ENCODE peak calls at places on chromosomes 11 and 22, in seven cellular contexts. One of them, this sample, is unnamed. For H3K9me3 and H3K27me3, the result is how much of the 10 kb centered on the place peaks cover.

GRCh38 chr11:43542734-43543133 is 137.8 kb upstream of the HSD17B12 start:
- DNase-seq in aorta: no peak
- DNase-seq in GM23248: peak
- DNase-seq in naive thymus-derived CD4-positive, alpha-beta T cell: no peak
- DNase-seq in pancreas: no peak
- DNase-seq in cardiac muscle cell: no peak
- DNase-seq in left ventricle myocardium inferior: no peak
- DNase-seq in this sample: no peak

GRCh38 chr11:14380947-14381555 is 22.1 kb upstream of the RRAS2 start:
- DNase-seq in aorta: peak
- DNase-seq in GM23248: peak
- DNase-seq in naive thymus-derived CD4-positive, alpha-beta T cell: peak
- DNase-seq in pancreas: peak
- DNase-seq in cardiac muscle cell: peak
- DNase-seq in left ventricle myocardium inferior: peak
- DNase-seq in this sample: peak

GRCh38 chr22:31612891-31613285 is 49.1 kb downstream of the PISD start:
- DNase-seq in aorta: no peak
- DNase-seq in GM23248: no peak
- DNase-seq in naive thymus-derived CD4-positive, alpha-beta T cell: no peak
- DNase-seq in pancreas: no peak
- DNase-seq in cardiac muscle cell: no peak
- DNase-seq in left ventricle myocardium inferior: no peak
- DNase-seq in this sample: no peak

GRCh38 chr11:65444314-65445051 is 21.9 kb downstream of the NEAT1 start:
- DNase-seq in aorta: no peak
- DNase-seq in GM23248: peak
- DNase-seq in naive thymus-derived CD4-positive, alpha-beta T cell: no peak
- DNase-seq in pancreas: no peak
- DNase-seq in cardiac muscle cell: peak
- DNase-seq in left ventricle myocardium inferior: no peak
- DNase-seq in this sample: no peak

GRCh38 chr22:38170469-38170868 is 11.2 kb downstream of the PLA2G6 start:
- DNase-seq in aorta: no peak
- DNase-seq in GM23248: no peak
- DNase-seq in naive thymus-derived CD4-positive, alpha-beta T cell: no peak
- DNase-seq in pancreas: no peak
- DNase-seq in cardiac muscle cell: no peak
- DNase-seq in left ventricle myocardium inferior: no peak
- DNase-seq in this sample: no peak

GRCh38 chr11:34619062-34619516 is 1.8 kb upstream of the EHF start:
- DNase-seq in aorta: no peak
- DNase-seq in GM23248: no peak
- DNase-seq in naive thymus-derived CD4-positive, alpha-beta T cell: no peak
- DNase-seq in pancreas: no peak
- DNase-seq in cardiac muscle cell: no peak
- DNase-seq in left ventricle myocardium inferior: no peak
- DNase-seq in this sample: no peak

GRCh38 chr11:109338131-109338530 is 83.9 kb upstream of the C11orf87 start:
- DNase-seq in aorta: no peak
- DNase-seq in GM23248: no peak
- DNase-seq in naive thymus-derived CD4-positive, alpha-beta T cell: no peak
- DNase-seq in pancreas: no peak
- DNase-seq in cardiac muscle cell: peak
- DNase-seq in left ventricle myocardium inferior: no peak
- DNase-seq in this sample: no peak

GRCh38 chr11:61603667-61604066 is 22.8 kb upstream of the SYT7 start:
- DNase-seq in aorta: no peak
- DNase-seq in GM23248: no peak
- DNase-seq in naive thymus-derived CD4-positive, alpha-beta T cell: no peak
- DNase-seq in pancreas: no peak
- DNase-seq in cardiac muscle cell: no peak
- DNase-seq in left ventricle myocardium inferior: no peak
- DNase-seq in this sample: peak

GRCh38 chr11:34632105-34632780 is 11.3 kb downstream of the EHF start:
- DNase-seq in aorta: no peak
- DNase-seq in GM23248: peak
- DNase-seq in naive thymus-derived CD4-positive, alpha-beta T cell: no peak
- DNase-seq in pancreas: peak
- DNase-seq in cardiac muscle cell: no peak
- DNase-seq in left ventricle myocardium inferior: no peak
- DNase-seq in this sample: no peak

GRCh38 chr11:75193271-75193670 is 42.4 kb downstream of the SLCO2B1 start:
- DNase-seq in aorta: no peak
- DNase-seq in GM23248: no peak
- DNase-seq in naive thymus-derived CD4-positive, alpha-beta T cell: no peak
- DNase-seq in pancreas: no peak
- DNase-seq in cardiac muscle cell: no peak
- DNase-seq in left ventricle myocardium inferior: no peak
- DNase-seq in this sample: no peak

GRCh38 chr22:33326540-33327295 is 268.5 kb upstream of the SYN3 start:
- DNase-seq in aorta: no peak
- DNase-seq in GM23248: no peak
- DNase-seq in naive thymus-derived CD4-positive, alpha-beta T cell: no peak
- DNase-seq in pancreas: no peak
- DNase-seq in cardiac muscle cell: no peak
- DNase-seq in left ventricle myocardium inferior: no peak
- DNase-seq in this sample: no peak

GRCh38 chr11:41175304-41175972 is 284.0 kb downstream of the LRRC4C start:
- DNase-seq in aorta: no peak
- DNase-seq in GM23248: no peak
- DNase-seq in naive thymus-derived CD4-positive, alpha-beta T cell: no peak
- DNase-seq in pancreas: no peak
- DNase-seq in cardiac muscle cell: no peak
- DNase-seq in left ventricle myocardium inferior: no peak
- DNase-seq in this sample: no peak

GRCh38 chr11:85827768-85828639 is 17.1 kb upstream of the SYTL2 start:
- DNase-seq in aorta: no peak
- DNase-seq in GM23248: peak
- DNase-seq in naive thymus-derived CD4-positive, alpha-beta T cell: peak
- DNase-seq in pancreas: no peak
- DNase-seq in cardiac muscle cell: peak
- DNase-seq in left ventricle myocardium inferior: no peak
- DNase-seq in this sample: no peak

GRCh38 chr11:12269104-12269441 is 108.3 kb upstream of the PARVA start:
- DNase-seq in aorta: peak
- DNase-seq in GM23248: peak
- DNase-seq in naive thymus-derived CD4-positive, alpha-beta T cell: no peak
- DNase-seq in pancreas: peak
- DNase-seq in cardiac muscle cell: peak
- DNase-seq in left ventricle myocardium inferior: no peak
- DNase-seq in this sample: no peak

GRCh38 chr11:13016415-13016814 is 7.3 kb downstream of the RASSF10 start:
- DNase-seq in aorta: no peak
- DNase-seq in GM23248: no peak
- DNase-seq in naive thymus-derived CD4-positive, alpha-beta T cell: no peak
- DNase-seq in pancreas: no peak
- DNase-seq in cardiac muscle cell: no peak
- DNase-seq in left ventricle myocardium inferior: no peak
- DNase-seq in this sample: no peak

GRCh38 chr11:126311464-126312291 is 7.8 kb downstream of the DCPS start:
- DNase-seq in aorta: no peak
- DNase-seq in GM23248: no peak
- DNase-seq in naive thymus-derived CD4-positive, alpha-beta T cell: no peak
- DNase-seq in pancreas: no peak
- DNase-seq in cardiac muscle cell: peak
- DNase-seq in left ventricle myocardium inferior: no peak
- DNase-seq in this sample: no peak

GRCh38 chr11:1152316-1153104 is 5.2 kb upstream of the MUC5AC start:
- DNase-seq in aorta: no peak
- DNase-seq in GM23248: no peak
- DNase-seq in naive thymus-derived CD4-positive, alpha-beta T cell: no peak
- DNase-seq in pancreas: no peak
- DNase-seq in cardiac muscle cell: peak
- DNase-seq in left ventricle myocardium inferior: no peak
- DNase-seq in this sample: no peak

GRCh38 chr22:48753752-48754517 is 1073.7 kb downstream of the BRD1 start:
- DNase-seq in aorta: no peak
- DNase-seq in GM23248: no peak
- DNase-seq in naive thymus-derived CD4-positive, alpha-beta T cell: no peak
- DNase-seq in pancreas: no peak
- DNase-seq in cardiac muscle cell: no peak
- DNase-seq in left ventricle myocardium inferior: no peak
- DNase-seq in this sample: no peak

GRCh38 chr22:48751539-48752437 is 1075.9 kb downstream of the BRD1 start:
- DNase-seq in aorta: no peak
- DNase-seq in GM23248: no peak
- DNase-seq in naive thymus-derived CD4-positive, alpha-beta T cell: no peak
- DNase-seq in pancreas: no peak
- DNase-seq in cardiac muscle cell: no peak
- DNase-seq in left ventricle myocardium inferior: no peak
- DNase-seq in this sample: no peak

GRCh38 chr22:48754611-48755331 is 1072.9 kb downstream of the BRD1 start:
- DNase-seq in aorta: no peak
- DNase-seq in GM23248: no peak
- DNase-seq in naive thymus-derived CD4-positive, alpha-beta T cell: no peak
- DNase-seq in pancreas: no peak
- DNase-seq in cardiac muscle cell: no peak
- DNase-seq in left ventricle myocardium inferior: no peak
- DNase-seq in this sample: no peak

GRCh38 chr22:48752451-48753380 is 1075.0 kb downstream of the BRD1 start:
- DNase-seq in aorta: no peak
- DNase-seq in GM23248: no peak
- DNase-seq in naive thymus-derived CD4-positive, alpha-beta T cell: no peak
- DNase-seq in pancreas: no peak
- DNase-seq in cardiac muscle cell: no peak
- DNase-seq in left ventricle myocardium inferior: no peak
- DNase-seq in this sample: no peak

GRCh38 chr22:48753381-48753730 is 1074.3 kb downstream of the BRD1 start:
- DNase-seq in aorta: no peak
- DNase-seq in GM23248: no peak
- DNase-seq in naive thymus-derived CD4-positive, alpha-beta T cell: no peak
- DNase-seq in pancreas: no peak
- DNase-seq in cardiac muscle cell: no peak
- DNase-seq in left ventricle myocardium inferior: no peak
- DNase-seq in this sample: no peak
- H3K9me3 ChIP-seq in aorta: under half
- H3K9me3 ChIP-seq in GM23248: under half
- H3K9me3 ChIP-seq in naive thymus-derived CD4-positive, alpha-beta T cell: under half
- H3K9me3 ChIP-seq in pancreas: under half
- H3K9me3 ChIP-seq in cardiac muscle cell: under half
- H3K9me3 ChIP-seq in left ventricle myocardium inferior: under half
- H3K9me3 ChIP-seq in this sample: under half

DNA sequence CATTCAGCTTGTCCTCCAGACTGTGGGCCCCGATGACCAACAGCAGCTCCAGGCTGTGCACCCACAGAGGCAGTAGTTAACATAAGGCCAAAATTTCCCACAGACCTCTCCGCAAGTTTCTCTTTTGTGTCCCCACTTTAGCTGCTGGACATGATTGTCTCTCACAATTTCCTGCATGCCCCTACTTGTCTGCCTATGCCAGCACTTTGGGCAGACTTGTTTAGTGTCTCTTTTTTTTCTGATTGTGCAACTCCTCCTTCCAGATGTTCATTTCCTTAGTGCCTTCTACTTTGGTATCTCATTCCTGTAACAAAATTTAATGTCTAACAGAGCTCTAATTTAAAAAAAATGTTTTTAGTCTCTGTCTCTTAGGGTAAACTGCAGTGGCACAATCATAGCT is 23.8 kb upstream of the SCN3B start:
- DNase-seq in aorta: no peak
- DNase-seq in GM23248: no peak
- DNase-seq in naive thymus-derived CD4-positive, alpha-beta T cell: no peak
- DNase-seq in pancreas: no peak
- DNase-seq in cardiac muscle cell: no peak
- DNase-seq in left ventricle myocardium inferior: no peak
- DNase-seq in this sample: no peak
- H3K27me3 ChIP-seq in aorta: under half
- H3K27me3 ChIP-seq in GM23248: under half
- H3K27me3 ChIP-seq in naive thymus-derived CD4-positive, alpha-beta T cell: under half
- H3K27me3 ChIP-seq in pancreas: under half
- H3K27me3 ChIP-seq in cardiac muscle cell: under half
- H3K27me3 ChIP-seq in left ventricle myocardium inferior: under half
- H3K27me3 ChIP-seq in this sample: under half

GRCh38 chr22:47435204-47435487 is 672.7 kb downstream of the TBC1D22A start:
- DNase-seq in aorta: no peak
- DNase-seq in GM23248: no peak
- DNase-seq in naive thymus-derived CD4-positive, alpha-beta T cell: no peak
- DNase-seq in pancreas: no peak
- DNase-seq in cardiac muscle cell: no peak
- DNase-seq in left ventricle myocardium inferior: no peak
- DNase-seq in this sample: no peak

GRCh38 chr22:47435826-47436225 is 673.4 kb downstream of the TBC1D22A start:
- DNase-seq in aorta: no peak
- DNase-seq in GM23248: no peak
- DNase-seq in naive thymus-derived CD4-positive, alpha-beta T cell: no peak
- DNase-seq in pancreas: no peak
- DNase-seq in cardiac muscle cell: no peak
- DNase-seq in left ventricle myocardium inferior: no peak
- DNase-seq in this sample: no peak

GRCh38 chr22:47432683-47433082 is 670.2 kb downstream of the TBC1D22A start:
- DNase-seq in aorta: no peak
- DNase-seq in GM23248: no peak
- DNase-seq in naive thymus-derived CD4-positive, alpha-beta T cell: no peak
- DNase-seq in pancreas: no peak
- DNase-seq in cardiac muscle cell: no peak
- DNase-seq in left ventricle myocardium inferior: no peak
- DNase-seq in this sample: no peak

GRCh38 chr22:47434336-47435203 is 672.1 kb downstream of the TBC1D22A start:
- DNase-seq in aorta: no peak
- DNase-seq in GM23248: no peak
- DNase-seq in naive thymus-derived CD4-positive, alpha-beta T cell: no peak
- DNase-seq in pancreas: no peak
- DNase-seq in cardiac muscle cell: no peak
- DNase-seq in left ventricle myocardium inferior: no peak
- DNase-seq in this sample: no peak

GRCh38 chr22:47433627-47434026 is 671.2 kb downstream of the TBC1D22A start:
- DNase-seq in aorta: no peak
- DNase-seq in GM23248: no peak
- DNase-seq in naive thymus-derived CD4-positive, alpha-beta T cell: no peak
- DNase-seq in pancreas: no peak
- DNase-seq in cardiac muscle cell: no peak
- DNase-seq in left ventricle myocardium inferior: no peak
- DNase-seq in this sample: no peak
- H3K9me3 ChIP-seq in aorta: under half
- H3K9me3 ChIP-seq in GM23248: under half
- H3K9me3 ChIP-seq in naive thymus-derived CD4-positive, alpha-beta T cell: under half
- H3K9me3 ChIP-seq in pancreas: under half
- H3K9me3 ChIP-seq in cardiac muscle cell: under half
- H3K9me3 ChIP-seq in left ventricle myocardium inferior: under half
- H3K9me3 ChIP-seq in this sample: under half

GRCh38 chr11:114073506-114074381 is 14.2 kb downstream of the ZBTB16 start:
- DNase-seq in aorta: no peak
- DNase-seq in GM23248: no peak
- DNase-seq in naive thymus-derived CD4-positive, alpha-beta T cell: peak
- DNase-seq in pancreas: no peak
- DNase-seq in cardiac muscle cell: no peak
- DNase-seq in left ventricle myocardium inferior: no peak
- DNase-seq in this sample: no peak

GRCh38 chr11:114074546-114075342 is 15.2 kb downstream of the ZBTB16 start:
- DNase-seq in aorta: no peak
- DNase-seq in GM23248: no peak
- DNase-seq in naive thymus-derived CD4-positive, alpha-beta T cell: no peak
- DNase-seq in pancreas: no peak
- DNase-seq in cardiac muscle cell: no peak
- DNase-seq in left ventricle myocardium inferior: no peak
- DNase-seq in this sample: no peak

GRCh38 chr11:114075891-114076441 is 16.5 kb downstream of the ZBTB16 start:
- DNase-seq in aorta: peak
- DNase-seq in GM23248: peak
- DNase-seq in naive thymus-derived CD4-positive, alpha-beta T cell: peak
- DNase-seq in pancreas: no peak
- DNase-seq in cardiac muscle cell: peak
- DNase-seq in left ventricle myocardium inferior: no peak
- DNase-seq in this sample: peak

GRCh38 chr11:114076974-114077373 is 17.5 kb downstream of the ZBTB16 start:
- DNase-seq in aorta: no peak
- DNase-seq in GM23248: no peak
- DNase-seq in naive thymus-derived CD4-positive, alpha-beta T cell: no peak
- DNase-seq in pancreas: no peak
- DNase-seq in cardiac muscle cell: no peak
- DNase-seq in left ventricle myocardium inferior: no peak
- DNase-seq in this sample: no peak

GRCh38 chr11:114075343-114075610 is 15.8 kb downstream of the ZBTB16 start:
- DNase-seq in aorta: no peak
- DNase-seq in GM23248: no peak
- DNase-seq in naive thymus-derived CD4-positive, alpha-beta T cell: no peak
- DNase-seq in pancreas: no peak
- DNase-seq in cardiac muscle cell: no peak
- DNase-seq in left ventricle myocardium inferior: no peak
- DNase-seq in this sample: no peak
- H3K27me3 ChIP-seq in aorta: under half
- H3K27me3 ChIP-seq in GM23248: under half
- H3K27me3 ChIP-seq in naive thymus-derived CD4-positive, alpha-beta T cell: under half
- H3K27me3 ChIP-seq in pancreas: under half
- H3K27me3 ChIP-seq in cardiac muscle cell: under half
- H3K27me3 ChIP-seq in left ventricle myocardium inferior: under half
- H3K27me3 ChIP-seq in this sample: under half